ENCODE peak calls at places on chromosomes 13 and 19, in seven cellular contexts. M is A549, B is endothelial cell of umbilical vein, C is WTC11, Y is H1, I is NB4, R is HepG2. W is an unnamed sample.

GRCh38 chr19:1243768-1244692 is 2.5 kb downstream of the ATP5F1D start:
- DNase-seq in M (peak), B (peak), C (peak), Y (no peak), I (peak), R (peak), W (peak)

GRCh38 chr13:37485766-37486165 is 112.8 kb downstream of the POSTN start:
- DNase-seq in M (no peak), B (peak), C (no peak), Y (no peak), I (no peak), R (no peak), W (no peak)

GRCh38 chr13:97239306-97239705 is 17.2 kb downstream of the MBNL2 start:
- DNase-seq in M (no peak), B (no peak), C (no peak), Y (no peak), I (no peak), R (no peak), W (no peak)

GRCh38 chr13:97122381-97122996 is 99.6 kb upstream of the MBNL2 start:
- DNase-seq in M (peak), B (peak), C (no peak), Y (no peak), I (no peak), R (no peak), W (no peak)

GRCh38 chr13:20664304-20664703 is 39.2 kb upstream of the IL17D start:
- DNase-seq in M (no peak), B (no peak), C (no peak), Y (no peak), I (no peak), R (no peak), W (no peak)

GRCh38 chr13:73698859-73699258 is 435.3 kb downstream of the KLF12 start:
- DNase-seq in M (no peak), B (no peak), C (no peak), Y (no peak), I (no peak), R (no peak), W (no peak)

GRCh38 chr13:27131202-27131623 is 40.4 kb downstream of the USP12 start:
- DNase-seq in M (peak), B (peak), C (no peak), Y (no peak), I (peak), R (no peak), W (no peak)

GRCh38 chr19:15120135-15121026 is 13.2 kb downstream of the SYDE1 start:
- DNase-seq in M (no peak), B (no peak), C (peak), Y (no peak), I (no peak), R (no peak), W (no peak)

GRCh38 chr19:2345794-2346663 is 14.0 kb upstream of the TMPRSS9 start:
- DNase-seq in M (no peak), B (peak), C (no peak), Y (no peak), I (no peak), R (no peak), W (peak)

GRCh38 chr13:27481766-27482165 is 31.4 kb upstream of the MTIF3 start:
- DNase-seq in M (peak), B (peak), C (peak), Y (peak), I (peak), R (peak), W (peak)

GRCh38 chr13:22693691-22694090 is 487.1 kb upstream of the SGCG start:
- DNase-seq in M (no peak), B (no peak), C (no peak), Y (no peak), I (no peak), R (no peak), W (no peak)

GRCh38 chr13:22696433-22696832 is 484.3 kb upstream of the SGCG start:
- DNase-seq in M (no peak), B (no peak), C (peak), Y (no peak), I (no peak), R (no peak), W (no peak)

GRCh38 chr13:22690756-22691155 is 490.0 kb upstream of the SGCG start:
- DNase-seq in M (no peak), B (no peak), C (no peak), Y (no peak), I (no peak), R (no peak), W (no peak)
- TF ChIP-seq MAX in M (no peak), B (no peak), C (no peak), Y (no peak), I (no peak), R (no peak), W (no peak)

GRCh38 chr19:13163609-13164364 is 13.6 kb downstream of the IER2 start:
- DNase-seq in M (peak), B (peak), C (peak), Y (no peak), I (peak), R (peak), W (peak)
- TF ChIP-seq MAX in M (no peak), B (no peak), C (no peak), Y (peak), I (no peak), R (no peak), W (peak)

GRCh38 chr19:7992575-7992974 is 12.9 kb downstream of the ELAVL1 start:
- DNase-seq in M (no peak), B (no peak), C (no peak), Y (no peak), I (no peak), R (no peak), W (no peak)

GRCh38 chr19:7986321-7987083 is 18.9 kb downstream of the ELAVL1 start:
- DNase-seq in M (peak), B (peak), C (no peak), Y (no peak), I (no peak), R (no peak), W (no peak)

GRCh38 chr19:7988307-7988706 is 17.1 kb downstream of the ELAVL1 start:
- DNase-seq in M (no peak), B (no peak), C (no peak), Y (no peak), I (no peak), R (no peak), W (no peak)

GRCh38 chr19:7987084-7987768 is 18.2 kb downstream of the ELAVL1 start:
- DNase-seq in M (no peak), B (no peak), C (no peak), Y (no peak), I (no peak), R (no peak), W (no peak)

DNA sequence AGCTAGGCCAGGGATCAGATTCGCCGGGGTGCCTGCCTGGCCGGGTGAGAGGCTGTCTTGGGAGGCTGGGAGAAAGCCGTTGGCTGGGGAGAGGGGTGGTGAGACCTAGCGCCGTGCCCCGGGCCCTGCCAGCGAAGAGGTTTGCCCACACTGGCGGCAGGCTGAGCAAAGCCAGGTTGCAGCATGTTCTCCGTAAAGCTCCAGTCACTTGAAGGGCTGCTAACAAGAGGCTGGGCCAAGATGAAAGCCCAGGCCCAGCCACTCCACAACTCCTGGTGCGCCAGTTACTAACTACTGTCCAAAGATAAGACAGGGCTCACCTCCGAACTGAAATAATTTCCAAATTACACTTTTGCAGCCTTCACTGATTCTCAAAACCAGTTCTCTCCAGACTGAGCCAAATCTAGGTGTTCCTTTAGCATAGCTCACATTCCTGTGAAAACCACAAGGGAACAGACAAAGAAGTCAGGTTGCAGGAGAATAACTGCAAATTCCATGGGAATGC is 16.3 kb downstream of the ELAVL1 start:
- DNase-seq in M (no peak), B (no peak), C (no peak), Y (no peak), I (no peak), R (no peak), W (no peak)
- TF ChIP-seq MAX in M (no peak), B (no peak), C (no peak), Y (no peak), I (no peak), R (no peak), W (no peak)

GRCh38 chr13:46831588-46832194 is 34.7 kb upstream of the ESD start:
- DNase-seq in M (peak), B (peak), C (peak), Y (no peak), I (peak), R (peak), W (peak)
- TF ChIP-seq MAX in M (no peak), B (no peak), C (no peak), Y (no peak), I (no peak), R (no peak), W (no peak)

GRCh38 chr13:34076943-34077703 is 259.2 kb downstream of the RFC3 start:
- DNase-seq in M (peak), B (peak), C (no peak), Y (no peak), I (peak), R (peak), W (peak)
- TF ChIP-seq MAX in M (no peak), B (no peak), C (no peak), Y (no peak), I (no peak), R (no peak), W (no peak)

GRCh38 chr19:6312018-6312417 is 21.4 kb downstream of the ACER1 start:
- DNase-seq in M (no peak), B (no peak), C (peak), Y (no peak), I (no peak), R (no peak), W (no peak)
- TF ChIP-seq MAX in M (no peak), B (no peak), C (no peak), Y (no peak), I (no peak), R (no peak), W (no peak)

DNA sequence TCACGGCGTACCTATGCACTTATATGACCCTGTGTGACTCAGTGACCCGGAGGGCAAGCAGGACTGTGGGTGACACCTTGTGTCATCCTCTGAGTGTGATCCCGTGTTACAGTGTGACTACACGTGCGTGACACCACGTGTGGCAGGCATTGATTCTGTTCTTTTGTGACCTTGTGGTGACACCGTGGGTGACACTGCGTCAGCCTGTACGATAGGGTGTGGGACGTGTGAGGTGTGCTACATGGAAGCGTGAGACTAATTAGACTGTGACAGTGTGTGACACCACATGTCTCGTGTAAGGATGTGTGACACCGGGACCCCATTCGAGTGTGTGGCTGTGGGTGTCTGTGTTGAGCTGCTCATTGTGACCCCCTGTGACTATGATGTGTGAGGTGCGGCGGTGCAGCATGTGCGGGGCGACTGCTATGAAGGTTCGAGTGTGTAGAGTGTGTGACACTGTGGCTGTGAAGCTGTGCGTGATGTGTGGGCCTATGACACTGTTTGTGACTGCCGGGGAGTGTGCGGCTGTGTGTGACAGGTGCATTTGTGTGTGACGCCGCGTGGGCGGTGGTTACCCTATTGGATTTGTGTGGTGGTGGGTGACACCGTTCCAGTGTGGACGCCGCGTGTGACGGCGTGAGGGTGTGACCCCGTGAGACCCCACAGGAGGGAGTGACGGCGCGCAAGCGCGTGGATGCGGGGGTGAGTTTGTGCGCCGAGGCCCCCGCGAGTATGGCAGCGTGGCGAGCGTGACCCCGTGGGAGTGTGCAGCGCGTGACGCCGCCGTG is at the start of gene SPTBN4:
- DNase-seq in M (no peak), B (no peak), C (no peak), Y (no peak), I (no peak), R (no peak), W (no peak)
- TF ChIP-seq MAX in M (no peak), B (peak), C (no peak), Y (no peak), I (peak), R (peak), W (no peak)

GRCh38 chr13:110592670-110593069 is 22.7 kb upstream of the NAXD start:
- DNase-seq in M (no peak), B (no peak), C (no peak), Y (no peak), I (no peak), R (no peak), W (no peak)

GRCh38 chr13:110589991-110590390 is 25.4 kb upstream of the NAXD start:
- DNase-seq in M (no peak), B (no peak), C (no peak), Y (no peak), I (no peak), R (peak), W (no peak)

GRCh38 chr13:110597041-110597689 is 18.2 kb upstream of the NAXD start:
- DNase-seq in M (no peak), B (no peak), C (no peak), Y (no peak), I (no peak), R (no peak), W (no peak)

GRCh38 chr13:110590577-110590976 is 24.8 kb upstream of the NAXD start:
- DNase-seq in M (no peak), B (no peak), C (no peak), Y (no peak), I (no peak), R (no peak), W (no peak)

GRCh38 chr13:110593430-110594130 is 21.8 kb upstream of the NAXD start:
- DNase-seq in M (peak), B (peak), C (no peak), Y (no peak), I (peak), R (peak), W (peak)
- TF ChIP-seq MAX in M (no peak), B (no peak), C (no peak), Y (no peak), I (peak), R (no peak), W (no peak)

DNA sequence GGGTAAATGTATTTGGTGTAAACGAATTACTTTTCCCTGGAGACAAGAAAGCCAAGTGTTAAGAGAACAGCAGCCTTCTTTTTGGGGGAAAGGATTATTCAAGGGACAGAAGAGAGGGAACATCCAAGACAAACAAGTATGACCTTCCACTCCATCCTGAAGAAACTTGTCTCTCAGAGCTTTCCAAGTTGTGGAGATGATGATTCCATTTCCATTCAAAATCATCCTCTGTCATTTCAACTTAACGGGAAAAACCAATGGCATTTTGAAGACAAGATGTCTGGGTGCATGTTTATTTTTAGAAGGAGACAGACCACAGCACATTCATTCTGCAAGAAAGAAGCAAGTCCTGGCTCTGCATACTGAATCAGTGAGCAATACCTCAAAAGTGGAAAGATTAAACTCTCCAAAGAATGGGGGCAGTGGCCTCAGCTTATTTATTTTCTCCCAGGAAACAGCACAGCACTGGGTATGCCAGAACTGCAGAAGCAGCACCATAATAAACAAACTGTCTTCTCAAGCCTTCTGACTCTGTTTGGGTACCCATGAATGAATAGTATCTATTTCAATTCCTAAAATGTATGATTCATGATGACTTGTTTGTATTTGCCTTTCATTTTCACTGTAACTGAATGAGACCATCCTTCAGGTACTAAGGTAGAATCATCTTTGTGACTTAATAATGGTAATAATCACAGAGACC is 541.0 kb downstream of the RFC3 start:
- DNase-seq in M (peak), B (no peak), C (no peak), Y (no peak), I (no peak), R (no peak), W (no peak)
- TF ChIP-seq MAX in M (no peak), B (no peak), C (no peak), Y (no peak), I (no peak), R (no peak), W (no peak)

W was measured in SK-N-SH.